ENCODE peak calls at places on chromosomes 7 and 10, in five cellular contexts. One of them, this sample, is unnamed.

GRCh38 chr10:29446327-29446726 is 157.5 kb downstream of the LYZL1 start:
- DNase-seq in nucleus accumbens: no peak
- DNase-seq in activated CD4-positive, alpha-beta T cell treated with anti-CD3 and anti-CD28 coated beads for 1 hour: no peak
- DNase-seq in naive thymus-derived CD8-positive, alpha-beta T cell: no peak
- DNase-seq in left colon: no peak
- DNase-seq in this sample: no peak

GRCh38 chr10:119005377-119006043 is 24.0 kb upstream of the NANOS1 start:
- DNase-seq in activated CD4-positive, alpha-beta T cell treated with anti-CD3 and anti-CD28 coated beads for 1 hour: no peak
- DNase-seq in left colon: no peak
- DNase-seq in nucleus accumbens: no peak
- DNase-seq in naive thymus-derived CD8-positive, alpha-beta T cell: no peak
- DNase-seq in this sample: no peak

GRCh38 chr7:19099924-19100323 is 17.5 kb downstream of the TWIST1 start:
- DNase-seq in activated CD4-positive, alpha-beta T cell treated with anti-CD3 and anti-CD28 coated beads for 1 hour: no peak
- DNase-seq in naive thymus-derived CD8-positive, alpha-beta T cell: no peak
- DNase-seq in left colon: no peak
- DNase-seq in nucleus accumbens: no peak
- DNase-seq in this sample: no peak

GRCh38 chr10:24518981-24519597 is 204.6 kb downstream of the ARHGAP21 start:
- DNase-seq in left colon: no peak
- DNase-seq in naive thymus-derived CD8-positive, alpha-beta T cell: peak
- DNase-seq in nucleus accumbens: peak
- DNase-seq in activated CD4-positive, alpha-beta T cell treated with anti-CD3 and anti-CD28 coated beads for 1 hour: no peak
- DNase-seq in this sample: peak

GRCh38 chr7:25854608-25855497 is 297.1 kb upstream of the NFE2L3 start:
- DNase-seq in left colon: peak
- DNase-seq in activated CD4-positive, alpha-beta T cell treated with anti-CD3 and anti-CD28 coated beads for 1 hour: no peak
- DNase-seq in nucleus accumbens: peak
- DNase-seq in naive thymus-derived CD8-positive, alpha-beta T cell: no peak
- DNase-seq in this sample: peak

GRCh38 chr10:33223326-33224014 is 111.0 kb downstream of the NRP1 start:
- DNase-seq in left colon: no peak
- DNase-seq in activated CD4-positive, alpha-beta T cell treated with anti-CD3 and anti-CD28 coated beads for 1 hour: no peak
- DNase-seq in naive thymus-derived CD8-positive, alpha-beta T cell: no peak
- DNase-seq in nucleus accumbens: no peak
- DNase-seq in this sample: no peak

GRCh38 chr7:50068850-50069551 is 24.0 kb downstream of the ZPBP start:
- DNase-seq in left colon: peak
- DNase-seq in nucleus accumbens: peak
- DNase-seq in activated CD4-positive, alpha-beta T cell treated with anti-CD3 and anti-CD28 coated beads for 1 hour: no peak
- DNase-seq in naive thymus-derived CD8-positive, alpha-beta T cell: no peak
- DNase-seq in this sample: no peak

GRCh38 chr10:62732841-62733653 is 71.5 kb upstream of the ADO start:
- DNase-seq in naive thymus-derived CD8-positive, alpha-beta T cell: peak
- DNase-seq in nucleus accumbens: no peak
- DNase-seq in left colon: no peak
- DNase-seq in activated CD4-positive, alpha-beta T cell treated with anti-CD3 and anti-CD28 coated beads for 1 hour: peak
- DNase-seq in this sample: no peak

GRCh38 chr7:11341285-11341944 is 367.7 kb downstream of the PHF14 start:
- DNase-seq in naive thymus-derived CD8-positive, alpha-beta T cell: no peak
- DNase-seq in left colon: no peak
- DNase-seq in nucleus accumbens: peak
- DNase-seq in activated CD4-positive, alpha-beta T cell treated with anti-CD3 and anti-CD28 coated beads for 1 hour: no peak
- DNase-seq in this sample: peak

This sample was measured in SW 1271.